ENCODE peak calls at places on chromosomes 2 and 18, in five cellular contexts. I is K562, E is GM12878, N is HepG2, Z is H1. C is an unnamed sample.

GRCh38 chr2:241514545-241514944 is 6.2 kb upstream of the STK25 start:
- DNase-seq in I (no peak), E (no peak), N (no peak), Z (no peak), C (no peak)

GRCh38 chr2:173355132-173355865 is 627 bp downstream of the CDCA7 start:
- DNase-seq in I (peak; percentile 81), E (no peak), N (peak; percentile 18), Z (peak; percentile 76), C (peak; percentile 74)

GRCh38 chr2:123958011-123958410 is 67.1 kb upstream of the CNTNAP5 start:
- DNase-seq in I (no peak), E (no peak), N (no peak), Z (no peak), C (no peak)

GRCh38 chr2:191910518-191910917 is 63.6 kb upstream of the CAVIN2 start:
- DNase-seq in I (no peak), E (no peak), N (no peak), Z (no peak), C (no peak)

GRCh38 chr2:198863655-198864054 is 594.1 kb downstream of the SATB2 start:
- DNase-seq in I (no peak), E (no peak), N (no peak), Z (no peak), C (no peak)

GRCh38 chr2:44839370-44839769 is 102.1 kb upstream of the SIX3 start:
- DNase-seq in I (no peak), E (no peak), N (no peak), Z (no peak), C (no peak)

GRCh38 chr2:59882279-59882678 is 671.2 kb downstream of the BCL11A start:
- DNase-seq in I (no peak), E (no peak), N (no peak), Z (no peak), C (no peak)

GRCh38 chr2:240252191-240252871 is 111.9 kb upstream of the OTOS start:
- DNase-seq in I (no peak), E (no peak), N (no peak), Z (no peak), C (no peak)

GRCh38 chr2:101946372-101946771 is 45.4 kb upstream of the IL1R2 start:
- DNase-seq in I (no peak), E (no peak), N (no peak), Z (no peak), C (no peak)

GRCh38 chr2:30254692-30255015 is 23.3 kb downstream of the LBH start:
- DNase-seq in I (no peak), E (no peak), N (no peak), Z (no peak), C (no peak)

GRCh38 chr18:65990174-65990690 is 239.4 kb downstream of the CDH7 start:
- DNase-seq in I (no peak), E (no peak), N (no peak), Z (no peak), C (no peak)

GRCh38 chr2:171185165-171185818 is 24.6 kb upstream of the TLK1 start:
- DNase-seq in I (no peak), E (no peak), N (peak; percentile 39), Z (no peak), C (no peak)

GRCh38 chr2:171181067-171182049 is 20.7 kb upstream of the TLK1 start:
- DNase-seq in I (peak; percentile 57), E (no peak), N (no peak), Z (no peak), C (no peak)

GRCh38 chr2:171187819-171188218 is 27.1 kb upstream of the TLK1 start:
- DNase-seq in I (no peak), E (no peak), N (no peak), Z (no peak), C (no peak)

GRCh38 chr2:171187177-171187576 is 26.5 kb upstream of the TLK1 start:
- DNase-seq in I (no peak), E (no peak), N (no peak), Z (no peak), C (no peak)

GRCh38 chr2:171185941-171186340 is 25.2 kb upstream of the TLK1 start:
- DNase-seq in I (no peak), E (no peak), N (no peak), Z (no peak), C (no peak)
- TF ChIP-seq HDAC2 in I (no peak), E (no peak), N (no peak), Z (no peak), C (no peak)

DNA sequence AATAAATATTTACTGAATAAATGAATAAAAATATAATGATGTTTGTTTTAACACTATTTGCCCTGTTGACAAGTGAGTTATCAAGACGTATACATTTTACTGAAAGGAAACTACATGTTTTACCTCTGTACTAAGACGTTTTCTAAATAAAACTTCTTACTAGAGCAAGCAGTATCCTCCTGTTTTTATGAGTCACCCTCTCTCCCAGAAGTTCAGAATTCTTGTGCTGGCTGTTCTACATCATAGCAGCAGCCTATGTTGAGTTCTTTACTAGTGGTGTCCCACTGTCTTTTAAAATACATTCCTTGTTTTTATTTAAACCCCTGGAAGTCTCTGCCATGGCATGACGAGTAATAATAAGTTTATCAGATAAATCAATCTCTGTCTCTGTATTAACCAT is 297.4 kb downstream of the CALCRL start:
- DNase-seq in I (no peak), E (no peak), N (no peak), Z (no peak), C (no peak)
- TF ChIP-seq HDAC2 in I (no peak), E (no peak), N (no peak), Z (no peak), C (no peak)

DNA sequence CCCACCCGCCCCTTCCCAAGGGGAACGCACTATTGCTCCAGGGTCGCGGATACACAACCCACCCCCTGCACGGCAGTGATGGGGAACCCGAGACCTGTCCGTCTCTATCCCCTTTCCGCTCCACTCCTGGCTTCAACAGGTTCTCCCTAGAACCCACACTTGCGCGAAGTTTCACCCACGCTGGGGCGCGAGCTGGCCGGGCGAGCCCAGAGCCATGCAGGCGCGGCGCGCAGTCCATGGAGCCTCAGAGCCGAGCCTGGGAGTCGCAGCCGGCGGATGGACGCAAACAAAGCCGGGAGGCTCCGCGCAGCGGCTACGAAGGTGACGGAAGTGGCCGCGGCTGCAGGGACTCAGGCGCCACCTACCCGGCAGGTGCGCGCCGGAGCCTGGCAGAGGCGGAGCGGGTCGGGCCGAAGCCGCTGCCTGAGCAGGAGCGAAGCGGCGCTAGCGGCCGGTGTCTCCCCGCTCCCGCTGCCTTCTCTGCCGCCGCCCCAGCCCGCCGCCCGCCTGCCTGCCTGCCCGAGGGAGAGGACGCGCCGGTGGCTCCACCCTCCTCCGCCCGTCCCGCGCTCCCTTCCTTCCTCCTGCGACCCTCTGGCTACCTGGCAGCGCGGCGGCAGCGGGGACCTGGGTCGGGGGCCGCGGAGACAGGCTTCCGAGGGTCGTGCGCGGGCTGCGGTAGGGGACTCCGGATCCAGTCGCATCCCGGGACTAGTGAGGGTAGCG is 14.0 kb downstream of the ALPG start:
- DNase-seq in I (no peak), E (no peak), N (peak; percentile 16), Z (peak; percentile 76), C (peak; percentile 29)
- TF ChIP-seq HDAC2 in I (no peak), E (no peak), N (peak; percentile 29), Z (no peak), C (no peak)

GRCh38 chr2:51969349-51969748 is 937.4 kb upstream of the NRXN1 start:
- DNase-seq in I (no peak), E (no peak), N (no peak), Z (no peak), C (no peak)

DNA sequence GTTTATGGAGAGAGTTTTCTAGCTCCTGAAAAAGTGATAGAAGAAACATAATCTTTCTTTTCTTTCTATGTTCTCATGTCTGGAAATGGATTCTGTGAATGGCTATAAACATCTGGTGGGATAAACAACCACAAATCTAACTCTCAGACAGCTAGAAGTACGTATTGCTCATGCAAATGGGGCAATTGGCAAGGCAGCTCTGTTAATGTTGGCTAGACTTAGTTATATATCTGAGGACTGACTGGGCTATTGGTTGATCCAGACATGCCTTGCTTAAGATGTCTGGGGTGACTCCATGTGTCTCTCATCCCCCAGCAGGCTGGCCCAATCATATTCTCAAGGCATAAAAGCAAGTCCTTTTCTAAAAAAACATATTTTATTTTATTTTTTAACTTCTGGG is 939.2 kb upstream of the NRXN1 start:
- DNase-seq in I (no peak), E (no peak), N (no peak), Z (no peak), C (no peak)
- TF ChIP-seq HDAC2 in I (no peak), E (no peak), N (no peak), Z (no peak), C (no peak)

GRCh38 chr2:128970332-128971116 is 651.9 kb upstream of the HS6ST1 start:
- DNase-seq in I (no peak), E (no peak), N (no peak), Z (no peak), C (no peak)
- TF ChIP-seq HDAC2 in I (no peak), E (no peak), N (no peak), Z (no peak), C (no peak)

GRCh38 chr2:215354771-215355695 is 43.2 kb downstream of the ATIC start:
- DNase-seq in I (no peak), E (no peak), N (no peak), Z (no peak), C (no peak)
- TF ChIP-seq HDAC2 in I (no peak), E (no peak), N (no peak), Z (no peak), C (no peak)

GRCh38 chr2:67039701-67040100 is 357.4 kb upstream of the ETAA1 start:
- DNase-seq in I (no peak), E (no peak), N (no peak), Z (no peak), C (no peak)
- TF ChIP-seq HDAC2 in I (no peak), E (no peak), N (no peak), Z (no peak), C (no peak)

DNA sequence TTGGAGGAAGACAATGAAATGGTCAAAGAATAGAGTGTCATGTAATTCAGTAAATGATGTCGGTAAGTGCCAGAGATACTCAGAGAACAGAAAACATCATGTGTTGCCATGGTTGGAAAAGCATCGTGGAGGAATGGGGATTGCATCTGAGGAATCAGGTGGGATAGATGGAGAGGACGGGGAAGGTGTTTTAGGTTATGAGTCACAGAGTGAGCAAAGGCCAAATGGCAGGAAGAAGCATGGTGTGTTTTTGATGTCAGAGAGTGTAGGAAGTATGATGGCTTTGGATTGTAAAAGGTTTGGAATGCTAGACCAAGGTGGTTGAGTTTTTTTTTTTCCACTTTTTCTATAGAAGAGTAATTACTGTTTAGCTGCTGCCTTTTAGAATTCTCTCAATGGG is 27.5 kb upstream of the CD28 start:
- DNase-seq in I (no peak), E (no peak), N (no peak), Z (no peak), C (no peak)
- TF ChIP-seq HDAC2 in I (no peak), E (no peak), N (no peak), Z (no peak), C (no peak)